ENCODE peak calls at places on chromosomes 3 and 15, in seven cellular contexts. Q is glomerular endothelial cell, W is substantia nigra, H is GM10248, Y is ELR, J is B cell, T is H54. P is an unnamed sample.
A peak's percentile ranks its signal among the peaks of the same experiment; 100 is the strongest.

GRCh38 chr3:108780235-108780634 is 23.0 kb upstream of the RETNLB start:
- DNase-seq in J (no peak), H (no peak), W (no peak), T (no peak), Q (no peak), Y (no peak), P (no peak)

GRCh38 chr15:27268923-27269322 is 297.9 kb downstream of the GABRG3 start:
- DNase-seq in Q (no peak), W (no peak), Y (no peak), J (no peak), H (no peak), T (no peak), P (no peak)

GRCh38 chr3:69085543-69086132 is 901 bp downstream of the ARL6IP5 start:
- DNase-seq in Y (peak; percentile 43), H (no peak), T (no peak), Q (no peak), W (peak; percentile 50), J (peak; percentile 16), P (peak; percentile 47)

GRCh38 chr3:117706731-117707130 is 997.2 kb downstream of the TUSC7 start:
- DNase-seq in J (no peak), Y (no peak), T (no peak), Q (no peak), H (no peak), W (no peak), P (no peak)

GRCh38 chr15:39966521-39966920 is 32.6 kb downstream of the EIF2AK4 start:
- DNase-seq in Y (no peak), W (no peak), T (no peak), J (no peak), H (no peak), Q (no peak), P (no peak)

GRCh38 chr15:93088981-93089854 is at the start of gene RGMA:
- DNase-seq in W (peak; percentile 48), Y (no peak), T (no peak), H (no peak), Q (no peak), J (peak; percentile 62), P (no peak)

GRCh38 chr3:34957707-34958106 is 681.6 kb upstream of the ARPP21 start:
- DNase-seq in T (no peak), Q (no peak), H (no peak), J (no peak), W (no peak), Y (no peak), P (no peak)

GRCh38 chr3:100993309-100993708 is at the start of gene ABI3BP:
- DNase-seq in Q (no peak), Y (peak; percentile 91), W (no peak), H (no peak), T (peak; percentile 50), J (no peak), P (no peak)

GRCh38 chr3:156334841-156335545 is 214.6 kb downstream of the KCNAB1 start:
- DNase-seq in Y (no peak), Q (no peak), T (no peak), H (no peak), J (no peak), W (no peak), P (no peak)

GRCh38 chr3:49582177-49582576 is 27.9 kb downstream of the BSN start:
- DNase-seq in Y (no peak), H (no peak), J (no peak), W (no peak), Q (no peak), T (no peak), P (no peak)

GRCh38 chr3:39808467-39809180 is 785 bp upstream of the MYRIP start:
- DNase-seq in H (no peak), Q (no peak), T (no peak), J (no peak), Y (no peak), W (peak; percentile 26), P (no peak)

GRCh38 chr3:111864821-111865656 is 6.0 kb downstream of the PHLDB2 start:
- DNase-seq in H (no peak), Y (peak; percentile 78), J (no peak), Q (no peak), W (no peak), T (no peak), P (no peak)

GRCh38 chr15:89662893-89663673 is 7.8 kb upstream of the KIF7 start:
- DNase-seq in Q (peak; percentile 37), T (peak; percentile 92), J (no peak), W (no peak), H (no peak), Y (peak; percentile 95), P (no peak)

GRCh38 chr3:140456974-140457373 is 220.9 kb upstream of the TRIM42 start:
- DNase-seq in Y (no peak), W (no peak), J (no peak), Q (no peak), H (no peak), T (no peak), P (no peak)

GRCh38 chr3:122074621-122075265 is 19.6 kb downstream of the CD86 start:
- DNase-seq in J (no peak), T (no peak), H (peak; percentile 73), Y (no peak), Q (no peak), W (peak; percentile 20), P (no peak)

GRCh38 chr3:196189608-196190347 is 21.4 kb downstream of the ZDHHC19 start:
- DNase-seq in T (no peak), Q (no peak), W (peak; percentile 59), J (no peak), Y (no peak), H (no peak), P (no peak)

GRCh38 chr3:13879102-13879945 is 547 bp downstream of the WNT7A start:
- DNase-seq in W (no peak), Q (no peak), J (peak; percentile 55), H (no peak), Y (no peak), T (no peak), P (no peak)

GRCh38 chr3:81565066-81565465 is 196.4 kb downstream of the GBE1 start:
- DNase-seq in T (no peak), Y (no peak), H (no peak), J (no peak), Q (no peak), W (no peak), P (no peak)

GRCh38 chr15:70559223-70559823 is 204.0 kb downstream of the UACA start:
- DNase-seq in Y (peak; percentile 49), T (no peak), H (no peak), Q (no peak), W (no peak), J (no peak), P (no peak)

GRCh38 chr3:16697437-16698258 is 92.4 kb upstream of the DAZL start:
- DNase-seq in J (no peak), W (no peak), Q (no peak), Y (peak; percentile 61), H (no peak), T (no peak), P (no peak)

GRCh38 chr15:41891226-41891625 is 2.6 kb downstream of the SPTBN5 start:
- DNase-seq in Q (no peak), J (no peak), W (no peak), H (no peak), T (no peak), Y (no peak), P (no peak)

GRCh38 chr3:40691598-40691905 is 166.8 kb downstream of the ZNF621 start:
- DNase-seq in W (peak; percentile 10), Q (no peak), H (no peak), Y (no peak), J (no peak), T (no peak), P (no peak)

GRCh38 chr3:49248828-49249227 is 28.2 kb downstream of the C3orf62 start:
- DNase-seq in J (peak; percentile 20), T (no peak), Q (no peak), W (no peak), H (peak; percentile 38), Y (no peak), P (peak; percentile 48)

GRCh38 chr3:111715911-111716523 is 120.9 kb upstream of the ZBED2 start:
- DNase-seq in H (peak; percentile 25), Y (peak; percentile 80), T (no peak), Q (no peak), J (no peak), W (no peak), P (peak; percentile 64)